ENCODE peak calls at places on chromosomes 6 and 20, in nine cellular contexts. W, A, K, X, G, L, V, N and O are unnamed samples.

GRCh38 chr6:89239338-89239737 is 22.2 kb upstream of the GABRR1 start:
- DNase-seq in X (no peak), A (no peak), V (no peak), W (no peak), K (no peak), G (no peak), L (peak; percentile 22), N (no peak), O (peak; percentile 62)

GRCh38 chr6:89430563-89430962 is 2.4 kb upstream of the ANKRD6 start:
- DNase-seq in N (no peak), K (no peak), G (no peak), X (no peak), V (no peak), A (no peak), W (no peak), L (no peak), O (no peak)

GRCh38 chr20:34249291-34249690 is 8.1 kb downstream of the ASIP start:
- DNase-seq in K (no peak), G (no peak), L (no peak), W (no peak), A (no peak), N (no peak), V (no peak), X (no peak), O (no peak)

GRCh38 chr6:72931325-72931903 is 293.9 kb downstream of the KHDC1L start:
- DNase-seq in L (no peak), A (no peak), G (no peak), V (no peak), W (no peak), N (no peak), X (no peak), K (no peak), O (no peak)

GRCh38 chr6:4459032-4459431 is 317.2 kb upstream of the CDYL start:
- DNase-seq in G (no peak), L (no peak), W (peak; percentile 35), A (no peak), V (no peak), K (no peak), N (no peak), X (no peak), O (peak; percentile 84)

GRCh38 chr6:44002591-44003344 is 124.5 kb downstream of the MRPL14 start:
- DNase-seq in N (peak; percentile 64), G (peak; percentile 32), V (no peak), X (peak; percentile 63), L (peak; percentile 70), A (no peak), W (no peak), K (peak; percentile 73), O (no peak)

GRCh38 chr6:11810039-11810541 is 31.5 kb upstream of the ADTRP start:
- DNase-seq in V (peak; percentile 85), W (no peak), L (peak; percentile 91), A (no peak), G (peak; percentile 24), X (peak; percentile 91), N (peak; percentile 63), K (peak; percentile 85), O (peak; percentile 89)

GRCh38 chr6:95576218-95576617 is 1.1 kb upstream of the MANEA start:
- DNase-seq in L (no peak), X (no peak), N (no peak), K (no peak), V (no peak), A (no peak), W (no peak), G (no peak), O (no peak)

GRCh38 chr6:43695078-43695966 is 7.7 kb upstream of the MRPS18A start:
- DNase-seq in V (no peak), L (peak; percentile 90), A (no peak), K (no peak), W (no peak), X (peak; percentile 88), N (peak; percentile 64), G (no peak), O (no peak)

GRCh38 chr20:24546232-24546892 is 76.9 kb downstream of the SYNDIG1 start:
- DNase-seq in V (no peak), W (no peak), L (no peak), A (no peak), N (no peak), G (no peak), X (no peak), K (no peak), O (no peak)

GRCh38 chr20:58649288-58650180 is 1.5 kb upstream of the STX16 start:
- DNase-seq in N (no peak), G (no peak), A (no peak), W (no peak), V (peak; percentile 60), X (peak; percentile 34), L (peak; percentile 28), K (no peak), O (peak; percentile 91)

GRCh38 chr6:75397806-75398465 is 95.7 kb downstream of the FILIP1 start:
- DNase-seq in W (peak; percentile 26), V (no peak), L (no peak), A (no peak), G (no peak), K (no peak), N (no peak), X (no peak), O (no peak)

GRCh38 chr20:57705103-57705899 is 4.5 kb downstream of the PMEPA1 start:
- DNase-seq in V (no peak), K (no peak), W (no peak), N (no peak), G (no peak), X (no peak), A (no peak), L (no peak), O (no peak)

GRCh38 chr6:127058027-127058426 is 60.4 kb upstream of the RSPO3 start:
- DNase-seq in K (no peak), W (no peak), G (no peak), V (no peak), A (no peak), N (no peak), L (no peak), X (no peak), O (no peak)

GRCh38 chr20:507006-507758 is 36.4 kb downstream of the CSNK2A1 start:
- DNase-seq in V (no peak), K (no peak), G (no peak), X (no peak), A (no peak), N (no peak), W (no peak), L (no peak), O (no peak)

GRCh38 chr20:50323209-50323608 is 132.6 kb downstream of the CEBPB start:
- DNase-seq in L (peak; percentile 0), A (no peak), N (peak; percentile 14), K (no peak), V (peak; percentile 52), G (no peak), X (no peak), W (no peak), O (no peak)

GRCh38 chr20:50321797-50322480 is 131.3 kb downstream of the CEBPB start:
- DNase-seq in G (peak; percentile 46), W (no peak), L (peak; percentile 11), A (no peak), V (peak; percentile 69), K (no peak), N (peak; percentile 49), X (no peak), O (no peak)

GRCh38 chr20:50320005-50320909 is 129.6 kb downstream of the CEBPB start:
- DNase-seq in N (peak; percentile 21), L (peak; percentile 4), W (no peak), K (no peak), G (no peak), X (no peak), A (no peak), V (peak; percentile 63), O (no peak)

GRCh38 chr20:50322703-50323131 is 132.1 kb downstream of the CEBPB start:
- DNase-seq in L (peak; percentile 4), V (peak; percentile 53), A (no peak), X (no peak), W (no peak), K (peak; percentile 57), G (no peak), N (peak; percentile 17), O (no peak)

GRCh38 chr20:50320910-50321796 is 130.5 kb downstream of the CEBPB start:
- DNase-seq in W (peak; percentile 85), A (peak; percentile 54), X (peak; percentile 89), V (peak; percentile 98), L (peak; percentile 86), N (peak; percentile 91), G (peak; percentile 87), K (peak; percentile 95), O (no peak)
- TF ChIP-seq POLR2A in W (peak; percentile 86), A (no peak), X (no peak), V (peak; percentile 76), L (peak; percentile 37), N (peak; percentile 80), G (peak; percentile 87), K (peak; percentile 5), O (peak; percentile 65)

GRCh38 chr6:41697902-41698349 is 37.5 kb downstream of the TFEB start:
- DNase-seq in V (no peak), L (no peak), N (no peak), G (no peak), X (no peak), A (no peak), K (no peak), W (no peak), O (no peak)

GRCh38 chr6:41699063-41699462 is 36.3 kb downstream of the TFEB start:
- DNase-seq in G (no peak), L (no peak), V (no peak), A (no peak), X (no peak), N (no peak), K (no peak), W (no peak), O (no peak)

GRCh38 chr6:41700577-41701347 is 34.6 kb downstream of the TFEB start:
- DNase-seq in A (no peak), W (no peak), N (no peak), L (no peak), X (no peak), G (no peak), K (no peak), V (no peak), O (no peak)

GRCh38 chr6:41696788-41697187 is 38.6 kb downstream of the TFEB start:
- DNase-seq in V (no peak), W (no peak), X (no peak), A (no peak), K (no peak), N (no peak), G (no peak), L (no peak), O (no peak)

GRCh38 chr6:41698350-41698781 is 37.0 kb downstream of the TFEB start:
- DNase-seq in L (no peak), A (no peak), W (no peak), V (no peak), X (no peak), K (no peak), G (no peak), N (no peak), O (no peak)
- TF ChIP-seq POLR2AphosphoS5 in L (no peak), A (no peak), W (no peak), V (no peak), X (no peak), K (no peak), G (no peak), N (no peak), O (no peak)

GRCh38 chr20:3861191-3861590 is 14.6 kb downstream of the MAVS start:
- DNase-seq in V (no peak), A (no peak), G (no peak), L (no peak), X (no peak), N (no peak), W (no peak), K (no peak), O (no peak)
- H3K36me3 ChIP-seq in V (peaks cover 76% of the 10 kb centered on the region), A (peaks cover 71% of the 10 kb centered on the region), G (peaks cover 54% of the 10 kb centered on the region), L (no peaks in the 10 kb centered on the region), X (peaks cover 100% of the 10 kb centered on the region), N (peaks cover 8% of the 10 kb centered on the region), W (peaks cover 61% of the 10 kb centered on the region), K (peaks cover 96% of the 10 kb centered on the region), O (peaks cover 100% of the 10 kb centered on the region)

GRCh38 chr6:41934278-41935189 is 7.1 kb downstream of the CCND3 start:
- DNase-seq in X (no peak), K (no peak), V (no peak), W (no peak), A (no peak), L (no peak), G (no peak), N (no peak), O (no peak)
- TF ChIP-seq POLR2A in X (no peak), K (no peak), V (no peak), W (no peak), A (no peak), L (no peak), G (no peak), N (no peak), O (no peak)